ENCODE peak calls at places on chromosomes 16 and 17, in four cellular contexts. E is PC-3, T is tibial nerve, O is GM23248. P is an unnamed sample.

GRCh38 chr17:494601-495195 is 142.1 kb upstream of the RPH3AL start:
- DNase-seq in O (no peak), T (no peak), E (no peak), P (no peak)

GRCh38 chr17:67052720-67053437 is 8.5 kb downstream of the CACNG1 start:
- DNase-seq in O (no peak), T (no peak), E (no peak), P (no peak)

GRCh38 chr17:58320570-58321323 is 7.8 kb downstream of the TSPOAP1 start:
- DNase-seq in T (no peak), O (no peak), E (no peak), P (peak)

GRCh38 chr16:1333149-1333812 is at the start of gene BAIAP3:
- DNase-seq in T (no peak), E (peak), O (peak), P (peak)

GRCh38 chr17:47305302-47305923 is 18.3 kb upstream of the EFCAB13 start:
- DNase-seq in T (no peak), E (peak), O (peak), P (no peak)

GRCh38 chr17:32492281-32492623 is 5.5 kb downstream of the CDK5R1 start:
- DNase-seq in E (no peak), O (no peak), T (no peak), P (no peak)

GRCh38 chr16:3698941-3699340 is 18.4 kb downstream of the TRAP1 start:
- DNase-seq in O (no peak), T (no peak), E (no peak), P (no peak)

GRCh38 chr16:1832831-1833454 is 5.9 kb downstream of the FAHD1 start:
- DNase-seq in T (no peak), E (no peak), O (no peak), P (no peak)

GRCh38 chr16:70696952-70697600 is 11.2 kb upstream of the MTSS2 start:
- DNase-seq in O (no peak), T (no peak), E (peak), P (no peak)

GRCh38 chr17:51029568-51030463 is 90.9 kb downstream of the SPAG9 start:
- DNase-seq in E (no peak), T (no peak), O (peak), P (no peak)
- H3K4me3 ChIP-seq in E (no peak), T (peak), O (peak), P (no peak)

DNA sequence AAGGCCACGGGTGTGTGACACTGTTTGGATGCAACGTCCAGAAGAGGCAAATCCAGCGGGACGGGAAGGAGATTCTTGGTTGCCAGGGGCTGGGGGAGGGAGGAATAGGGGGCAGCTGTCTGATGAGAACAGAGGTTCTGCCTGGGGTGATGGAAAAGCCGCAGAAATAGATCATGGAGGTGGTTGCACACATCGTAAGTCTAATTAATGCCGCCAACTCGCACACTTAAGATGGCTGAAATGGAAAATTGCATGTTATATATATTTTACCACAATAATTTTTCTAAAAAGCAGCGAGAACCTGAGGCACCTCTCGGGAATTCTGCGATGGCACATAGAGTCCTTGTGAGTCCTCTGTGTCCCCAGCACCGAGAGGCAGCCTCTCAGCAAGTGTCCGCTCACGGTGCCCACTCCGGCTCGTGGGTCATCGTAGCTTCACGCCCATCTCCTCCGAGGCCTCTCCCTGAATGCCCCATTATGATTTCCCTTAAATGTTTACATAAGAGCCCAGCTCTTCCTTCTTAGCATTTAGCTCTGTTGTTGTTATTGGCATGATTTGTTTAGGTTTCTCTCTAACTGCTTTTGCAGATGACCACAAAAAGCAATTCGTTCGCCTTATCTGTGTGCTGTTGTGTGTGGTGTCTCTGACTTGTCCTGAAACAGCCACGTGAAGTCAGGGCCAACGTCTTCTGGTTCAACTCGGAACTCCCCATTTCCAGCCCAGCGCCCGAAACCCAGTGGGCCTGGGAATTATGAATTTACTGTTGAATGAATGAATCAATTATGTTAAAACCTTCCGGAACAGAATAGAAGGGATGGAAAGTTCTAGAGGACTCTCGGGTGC is 7.7 kb downstream of the WFDC1 start:
- DNase-seq in E (no peak), O (no peak), T (no peak), P (peak)
- H3K27ac ChIP-seq in E (no peak), O (no peak), T (peak), P (peak)

GRCh38 chr17:74751210-74751529 is 2.7 kb downstream of the NHERF1 start:
- DNase-seq in T (no peak), O (no peak), E (no peak), P (no peak)
- H3K4me3 ChIP-seq in T (peak), O (no peak), E (no peak), P (peak)

GRCh38 chr17:2274414-2274813 is 29.2 kb downstream of the SMG6 start:
- DNase-seq in E (no peak), O (no peak), T (no peak), P (no peak)
- H3K27ac ChIP-seq in E (no peak), O (no peak), T (no peak), P (no peak)

GRCh38 chr16:29024280-29024679 is 39.4 kb downstream of the LAT start:
- DNase-seq in T (no peak), E (no peak), O (no peak), P (no peak)

GRCh38 chr16:29025218-29025617 is 40.4 kb downstream of the LAT start:
- DNase-seq in T (no peak), E (no peak), O (no peak), P (no peak)

GRCh38 chr16:29023279-29024278 is 38.7 kb downstream of the LAT start:
- DNase-seq in T (no peak), E (peak), O (peak), P (no peak)

GRCh38 chr16:29022196-29022595 is 37.3 kb downstream of the LAT start:
- DNase-seq in E (no peak), O (no peak), T (no peak), P (no peak)

GRCh38 chr16:29021471-29021870 is 36.6 kb downstream of the LAT start:
- DNase-seq in E (no peak), T (no peak), O (no peak), P (no peak)
- H3K4me3 ChIP-seq in E (no peak), T (no peak), O (no peak), P (no peak)

DNA sequence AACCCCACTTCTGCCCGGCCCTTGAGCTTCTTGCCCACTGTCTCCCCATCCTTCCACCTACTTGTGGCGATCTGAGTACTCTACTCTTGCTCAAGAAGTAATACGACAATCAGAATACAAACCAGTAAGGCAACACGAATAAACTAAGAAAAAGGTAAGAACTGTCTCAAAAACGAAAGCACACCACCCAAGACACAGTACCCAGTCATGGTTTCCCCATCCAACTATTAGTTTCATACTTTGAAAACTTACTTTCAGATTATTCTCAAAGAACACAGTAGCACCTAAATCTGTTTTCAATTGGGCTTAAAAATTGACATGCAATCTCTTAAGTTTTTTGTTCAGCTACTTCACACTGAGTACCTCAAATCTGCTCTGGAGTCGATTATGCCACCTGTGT is 13.9 kb downstream of the GINS2 start:
- DNase-seq in T (no peak), O (no peak), E (no peak), P (no peak)
- H3K27ac ChIP-seq in T (peak), O (no peak), E (no peak), P (no peak)

DNA sequence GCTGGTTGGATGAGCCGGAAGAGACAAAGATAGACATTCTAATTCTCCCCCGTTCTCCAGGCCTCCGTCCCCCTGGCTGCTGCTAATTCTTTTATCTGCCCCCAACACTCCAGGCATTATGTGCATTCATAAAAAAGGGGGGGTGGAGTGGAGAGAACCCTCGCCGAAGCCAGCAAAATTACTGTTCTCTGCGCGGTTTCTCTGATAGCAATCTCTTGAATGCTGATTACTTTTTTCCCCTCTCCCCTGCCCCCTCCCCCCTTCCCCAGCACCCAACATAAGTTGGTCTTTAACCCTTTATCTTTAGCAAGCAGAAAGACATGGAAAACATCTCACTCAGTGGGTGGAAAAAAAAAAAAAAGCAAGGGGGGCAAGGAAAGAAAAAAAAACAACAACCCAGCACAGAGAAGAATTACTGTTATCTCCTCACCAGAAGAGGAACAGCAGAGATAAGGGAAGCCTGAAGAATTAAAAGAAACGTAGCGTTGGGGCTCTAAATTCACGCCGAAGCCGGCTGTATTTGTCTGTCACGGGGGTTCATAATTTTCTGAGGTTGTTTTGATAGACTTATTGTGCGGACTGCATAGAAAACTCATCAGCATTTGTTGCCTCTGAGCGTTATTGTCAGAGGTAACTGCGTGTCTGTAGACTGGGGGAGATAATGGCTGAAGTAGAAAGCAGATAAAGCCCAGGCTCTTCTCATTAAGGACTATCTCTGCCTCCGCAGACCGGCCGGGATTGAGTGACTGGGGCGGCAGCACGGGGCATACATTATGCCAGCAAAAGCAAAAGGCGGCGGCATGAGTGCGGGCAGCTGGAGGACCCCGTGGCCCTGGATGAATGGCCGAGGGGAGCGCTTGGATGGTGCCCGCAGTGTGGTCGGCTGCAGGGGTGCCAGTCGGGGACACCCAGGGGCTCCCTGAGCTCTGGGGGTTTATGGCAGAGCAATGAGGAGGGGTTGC is 126.9 kb downstream of the MRM1 start:
- DNase-seq in E (no peak), O (no peak), T (no peak), P (no peak)
- H3K4me3 ChIP-seq in E (no peak), O (no peak), T (no peak), P (no peak)